ENCODE peak calls at places on chromosomes 13 and 19, in nine cellular contexts. P is stimulated activated naive CD8-positive, alpha-beta T cell treated with anti-CD3 and anti-CD28 coated beads, Interleukin-15, Interleukin-2, amounts not matched to agents 100 U/mL and 50 U/mL, for 24 hours; X is naive thymus-derived CD8-positive, alpha-beta T cell; F is activated CD8-positive, alpha-beta T cell treated with anti-CD3 and anti-CD28 coated beads, Interleukin-2, amount 10 ng/mL, durations not matched to agents 7 days and 5 days; Q is effector memory CD8-positive, alpha-beta T cell; I is activated B cell treated with CpG ODN at 0.5 μM for 24 hours; Y is SK-N-SH treated with all-trans-retinoic acid at 6 μM for 48 hours; G is stimulated activated effector memory CD8-positive, alpha-beta T cell treated with anti-CD3 and anti-CD28 coated beads, Interleukin-12 subunit alpha, Interleukin-12 subunit beta, amount 100 ng/mL, for 72 hours; U is T-helper 17 cell. L is an unnamed sample.
A peak's percentile ranks its signal among the peaks of the same experiment; 100 is the strongest.

GRCh38 chr13:66528903-66529576 is 701.1 kb downstream of the PCDH9 start:
- ATAC-seq in P (no peak), X (no peak), F (no peak), Q (no peak), I (no peak), Y (no peak), G (no peak), U (no peak), L (no peak)

GRCh38 chr19:58033741-58034475 is at the start of gene ZSCAN1:
- ATAC-seq in P (no peak), X (peak; percentile 91), F (peak; percentile 33), Q (peak; percentile 19), I (peak; percentile 94), Y (no peak), G (peak; percentile 21), U (peak; percentile 48), L (peak; percentile 67)

GRCh38 chr19:5052515-5052914 is 83.6 kb downstream of the KDM4B start:
- ATAC-seq in P (no peak), X (no peak), F (no peak), Q (no peak), I (no peak), Y (no peak), G (no peak), U (no peak), L (no peak)

GRCh38 chr13:109737606-109738005 is 48.8 kb downstream of the IRS2 start:
- ATAC-seq in P (peak; percentile 55), X (no peak), F (no peak), Q (no peak), I (no peak), Y (no peak), G (peak; percentile 25), U (no peak), L (no peak)

GRCh38 chr13:98549006-98549727 is 27.7 kb downstream of the STK24 start:
- ATAC-seq in P (peak; percentile 41), X (no peak), F (no peak), Q (peak; percentile 27), I (no peak), Y (no peak), G (peak; percentile 4), U (no peak), L (no peak)

GRCh38 chr19:15114153-15114540 is 6.9 kb downstream of the SYDE1 start:
- ATAC-seq in P (no peak), X (no peak), F (no peak), Q (no peak), I (no peak), Y (peak; percentile 48), G (no peak), U (no peak), L (no peak)

GRCh38 chr19:17347361-17347760 is 10.0 kb downstream of the GTPBP3 start:
- ATAC-seq in P (no peak), X (no peak), F (no peak), Q (no peak), I (no peak), Y (no peak), G (no peak), U (no peak), L (no peak)

GRCh38 chr13:45821861-45822260 is 29.7 kb downstream of the SIAH3 start:
- ATAC-seq in P (no peak), X (no peak), F (no peak), Q (no peak), I (no peak), Y (no peak), G (no peak), U (no peak), L (no peak)

GRCh38 chr13:51970251-51970793 is 40.9 kb downstream of the ATP7B start:
- ATAC-seq in P (no peak), X (peak; percentile 61), F (peak; percentile 53), Q (peak; percentile 35), I (no peak), Y (no peak), G (no peak), U (peak; percentile 74), L (no peak)

GRCh38 chr13:25836709-25837316 is 215.0 kb downstream of the SHISA2 start:
- ATAC-seq in P (no peak), X (no peak), F (no peak), Q (no peak), I (no peak), Y (no peak), G (no peak), U (no peak), L (no peak)

GRCh38 chr13:111115841-111116500 is 861 bp downstream of the ARHGEF7 start:
- ATAC-seq in P (no peak), X (peak; percentile 26), F (no peak), Q (no peak), I (peak; percentile 28), Y (peak; percentile 67), G (no peak), U (no peak), L (no peak)

GRCh38 chr19:32852216-32852615 is 17.4 kb downstream of the SLC7A9 start:
- ATAC-seq in P (no peak), X (no peak), F (no peak), Q (no peak), I (no peak), Y (no peak), G (no peak), U (no peak), L (no peak)

GRCh38 chr19:43692364-43692763 is 22.4 kb upstream of the PLAUR start:
- ATAC-seq in P (no peak), X (no peak), F (no peak), Q (no peak), I (no peak), Y (no peak), G (no peak), U (no peak), L (no peak)

GRCh38 chr19:2446390-2446789 is 10.4 kb downstream of the LMNB2 start:
- ATAC-seq in P (peak; percentile 47), X (peak; percentile 85), F (peak; percentile 69), Q (peak; percentile 46), I (peak; percentile 79), Y (no peak), G (no peak), U (peak; percentile 41), L (peak; percentile 79)

GRCh38 chr13:44294868-44295267 is 78.8 kb upstream of the SERP2 start:
- ATAC-seq in P (no peak), X (no peak), F (no peak), Q (no peak), I (no peak), Y (no peak), G (no peak), U (no peak), L (no peak)

GRCh38 chr13:37288057-37288720 is 182.7 kb upstream of the CSNK1A1L start:
- ATAC-seq in P (no peak), X (no peak), F (no peak), Q (no peak), I (no peak), Y (no peak), G (no peak), U (no peak), L (no peak)

GRCh38 chr19:19580417-19580816 is 38.1 kb downstream of the PBX4 start:
- ATAC-seq in P (no peak), X (no peak), F (no peak), Q (no peak), I (no peak), Y (no peak), G (no peak), U (no peak), L (no peak)

GRCh38 chr13:66635526-66635925 is 594.6 kb downstream of the PCDH9 start:
- ATAC-seq in P (no peak), X (no peak), F (no peak), Q (no peak), I (no peak), Y (peak; percentile 100), G (no peak), U (no peak), L (no peak)